ENCODE peak calls at places on chromosome 3, in six cellular contexts. A is epithelial cell of proximal tubule, P is fibroblast of pulmonary artery, W is neural progenitor cell, B is colonic mucosa, X is cardiac muscle cell. V is an unnamed sample.
A peak's percentile ranks its signal among the peaks of the same experiment; 100 is the strongest.

GRCh38 chr3:38343797-38344594 is 2.6 kb upstream of the XYLB start:
- DNase-seq in W (no peak), X (peak; percentile 30), B (no peak), P (peak; percentile 19), A (no peak), V (no peak)

GRCh38 chr3:25424238-25425013 is 3.6 kb upstream of the RARB start:
- DNase-seq in B (no peak), P (no peak), A (no peak), X (no peak), W (no peak), V (peak; percentile 10)

GRCh38 chr3:9399746-9400145 is 2.3 kb downstream of the SETD5 start:
- DNase-seq in B (peak; percentile 69), W (peak; percentile 92), P (peak; percentile 96), X (peak; percentile 96), A (peak; percentile 32), V (peak; percentile 95)

GRCh38 chr3:195542261-195542660 is 864 bp downstream of the PPP1R2 start:
- DNase-seq in A (no peak), P (no peak), X (peak; percentile 6), W (no peak), B (no peak), V (no peak)

GRCh38 chr3:129796146-129796545 is 97.4 kb downstream of the TMCC1 start:
- DNase-seq in P (no peak), A (no peak), X (no peak), W (no peak), B (no peak), V (no peak)

GRCh38 chr3:149247929-149248691 is 26.5 kb upstream of the CP start:
- DNase-seq in B (no peak), P (peak; percentile 35), W (no peak), X (peak; percentile 49), A (no peak), V (peak; percentile 20)

GRCh38 chr3:33211444-33211843 is 7.2 kb downstream of the SUSD5 start:
- DNase-seq in P (peak; percentile 85), W (no peak), X (peak; percentile 77), A (peak; percentile 23), B (no peak), V (peak; percentile 85)

GRCh38 chr3:192883512-192883911 is 34.1 kb downstream of the MB21D2 start:
- DNase-seq in X (no peak), P (no peak), W (no peak), A (no peak), B (no peak), V (peak; percentile 23)

GRCh38 chr3:161137260-161137659 is 32.1 kb upstream of the B3GALNT1 start:
- DNase-seq in W (no peak), A (no peak), P (no peak), B (no peak), X (no peak), V (no peak)

GRCh38 chr3:71355862-71356261 is 227.7 kb downstream of the FOXP1 start:
- DNase-seq in P (no peak), W (no peak), X (no peak), A (no peak), B (no peak), V (no peak)

GRCh38 chr3:73768594-73769308 is 144.0 kb upstream of the PDZRN3 start:
- DNase-seq in A (no peak), P (no peak), B (no peak), W (no peak), X (peak; percentile 37), V (no peak)

GRCh38 chr3:157120071-157120892 is 39.7 kb downstream of the CCNL1 start:
- DNase-seq in X (no peak), A (no peak), W (no peak), B (peak; percentile 79), P (no peak), V (no peak)

GRCh38 chr3:23035927-23036640 is 167.0 kb upstream of the UBE2E2 start:
- DNase-seq in P (no peak), X (no peak), B (peak; percentile 75), W (peak; percentile 66), A (no peak), V (no peak)

GRCh38 chr3:15348246-15348645 is 15.9 kb upstream of the SH3BP5 start:
- DNase-seq in B (no peak), X (no peak), W (no peak), P (no peak), A (no peak), V (no peak)

GRCh38 chr3:15346516-15346915 is 14.1 kb upstream of the SH3BP5 start:
- DNase-seq in W (no peak), B (no peak), A (no peak), X (no peak), P (no peak), V (no peak)

GRCh38 chr3:15347737-15348110 is 15.3 kb upstream of the SH3BP5 start:
- DNase-seq in B (no peak), X (no peak), W (no peak), P (no peak), A (no peak), V (no peak)

GRCh38 chr3:15345608-15346137 is 13.3 kb upstream of the SH3BP5 start:
- DNase-seq in P (no peak), A (no peak), X (no peak), W (no peak), B (no peak), V (no peak)

GRCh38 chr3:15347104-15347736 is 14.8 kb upstream of the SH3BP5 start:
- DNase-seq in A (no peak), X (no peak), P (no peak), W (no peak), B (no peak), V (no peak)
- H3K4me3 ChIP-seq in A (no peak overlapping the region), X (no peak overlapping the region), P (no peak overlapping the region), W (no peak overlapping the region), B (no peak overlapping the region), V (no peak overlapping the region)

DNA sequence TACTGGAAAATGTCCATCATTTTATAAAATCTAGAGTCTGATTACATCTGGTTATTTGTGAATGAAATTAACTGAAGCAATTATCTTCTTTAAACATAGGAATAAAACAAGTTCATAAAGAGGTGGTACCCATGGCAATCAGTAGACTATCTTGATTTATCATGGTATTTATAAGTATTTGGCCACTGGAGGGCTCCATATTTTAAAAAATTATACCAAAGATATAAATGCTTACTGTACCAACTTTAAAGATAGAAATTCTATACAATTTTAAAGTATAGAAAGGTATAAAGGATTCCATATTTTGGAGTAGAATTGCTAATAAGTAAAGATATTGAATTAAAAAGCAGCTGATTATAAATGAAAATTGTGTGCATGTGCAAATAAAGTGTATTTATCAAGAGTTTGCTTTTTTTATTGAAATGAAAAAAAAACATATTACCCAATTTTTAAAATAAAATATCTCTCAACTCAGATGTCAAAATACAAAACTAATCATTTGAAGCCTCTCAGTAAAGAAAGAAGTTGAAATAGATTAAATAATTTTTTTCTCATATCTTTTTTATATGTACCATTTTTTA is 105.3 kb downstream of the BBX start:
- DNase-seq in A (no peak), B (no peak), W (no peak), P (no peak), X (no peak), V (peak; percentile 26)
- TF ChIP-seq CTCF in A (no peak), B (no peak), W (peak; percentile 14), P (peak; percentile 22), X (peak; percentile 20), V (no peak)

GRCh38 chr3:187750041-187750512 is 4.8 kb upstream of the BCL6 start:
- DNase-seq in A (peak; percentile 68), P (no peak), X (peak; percentile 48), B (peak; percentile 83), W (peak; percentile 66), V (peak; percentile 34)

GRCh38 chr3:187746479-187747335 is 1.4 kb upstream of the BCL6 start:
- DNase-seq in A (no peak), P (peak; percentile 69), X (peak; percentile 65), W (peak; percentile 69), B (no peak), V (peak; percentile 52)

GRCh38 chr3:187746059-187746453 is 788 bp upstream of the BCL6 start:
- DNase-seq in W (no peak), A (no peak), X (peak; percentile 38), B (no peak), P (peak; percentile 42), V (peak; percentile 29)

GRCh38 chr3:187747506-187747905 is 2.2 kb upstream of the BCL6 start:
- DNase-seq in P (no peak), X (no peak), A (no peak), W (no peak), B (no peak), V (no peak)

DNA sequence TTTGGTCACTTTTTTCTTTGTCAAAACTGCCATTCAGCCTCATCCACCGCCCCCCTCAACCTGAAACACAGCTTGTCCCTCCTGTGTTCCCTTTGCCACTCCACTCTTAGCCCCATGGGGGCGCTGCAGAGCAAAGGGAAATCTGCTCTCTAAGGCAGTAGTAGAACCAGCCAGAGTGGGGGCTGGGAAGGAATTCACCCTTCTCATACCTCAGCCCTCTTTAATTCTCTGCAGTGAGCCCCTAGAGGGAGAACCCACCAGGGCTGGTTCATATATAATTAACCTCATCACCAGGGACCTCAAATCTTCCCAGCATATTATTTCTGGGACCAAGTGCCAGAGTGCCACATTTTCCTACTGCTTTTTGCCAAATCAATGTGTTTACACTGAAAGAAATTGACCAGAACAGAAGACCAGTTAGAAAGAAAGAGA is 2.8 kb upstream of the BCL6 start:
- DNase-seq in X (peak; percentile 87), P (peak; percentile 86), B (peak; percentile 97), W (peak; percentile 95), A (no peak), V (peak; percentile 71)
- H3K4me3 ChIP-seq in X (no peak overlapping the region), P (no peak overlapping the region), B (no peak overlapping the region), W (no peak overlapping the region), A (no peak overlapping the region), V (no peak overlapping the region)

GRCh38 chr3:20930034-20930433 is 744.0 kb upstream of the SGO1 start:
- DNase-seq in X (peak; percentile 29), B (no peak), W (peak; percentile 42), A (no peak), P (peak; percentile 32), V (peak; percentile 54)

GRCh38 chr3:20935791-20936190 is 749.8 kb upstream of the SGO1 start:
- DNase-seq in X (no peak), W (no peak), B (no peak), P (no peak), A (no peak), V (peak; percentile 30)

DNA sequence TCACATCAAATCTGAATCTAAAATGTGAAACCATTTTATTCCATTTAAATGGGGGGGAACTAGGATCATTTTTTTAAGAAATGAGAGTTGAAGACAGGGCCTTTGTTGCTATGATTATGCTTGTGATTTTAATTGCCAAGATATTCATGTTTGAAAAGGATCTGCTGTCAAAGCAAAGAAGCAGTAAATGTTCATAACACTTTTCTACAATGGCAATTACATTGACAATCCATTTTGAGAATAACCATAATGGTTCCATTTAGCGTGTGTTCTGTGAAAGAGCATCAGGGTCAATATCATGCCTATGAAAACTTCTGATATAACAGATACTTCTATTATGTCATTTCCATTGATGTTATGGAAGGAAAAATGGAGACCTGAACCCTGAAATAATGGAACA is 745.8 kb upstream of the SGO1 start:
- DNase-seq in B (no peak), A (no peak), W (no peak), X (no peak), P (no peak), V (no peak)
- TF ChIP-seq CTCF in B (no peak), A (no peak), W (no peak), X (no peak), P (no peak), V (no peak)

DNA sequence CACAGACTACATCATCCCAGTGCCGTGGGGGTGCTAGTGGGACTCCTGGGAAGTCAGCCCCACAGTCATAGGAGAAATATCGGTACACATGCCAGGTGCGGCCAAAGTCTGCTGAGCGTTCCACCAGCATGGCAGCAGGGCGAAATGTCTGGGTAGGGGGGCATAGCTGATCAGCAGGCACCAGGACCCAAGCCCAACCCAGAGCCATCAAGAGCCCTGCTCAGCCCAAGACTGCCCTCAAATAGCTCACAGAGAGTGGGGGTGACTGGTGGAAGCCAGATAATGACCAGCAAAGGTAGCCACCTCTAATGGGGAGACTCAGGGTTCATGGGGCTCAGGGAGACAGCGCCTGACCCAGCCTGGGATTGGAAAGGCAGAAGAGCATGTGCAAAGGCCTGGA is 1.3 kb downstream of the LAMB2 start:
- DNase-seq in X (no peak), B (no peak), W (no peak), P (no peak), A (no peak), V (no peak)
- H3K4me3 ChIP-seq in X (peak overlapping the region; percentile 39), B (peak overlapping the region; percentile 51), W (no peak overlapping the region), P (peak overlapping the region; percentile 93), A (peak overlapping the region; percentile 81), V (peak overlapping the region; percentile 67)